ENCODE peak calls at places on chromosomes 4 and X, in five cellular contexts. S, E, F, Y and N are unnamed samples.

GRCh38 chrX:10414106-10414824 is 206.1 kb downstream of the MID1 start:
- DNase-seq in S (no peak), E (no peak), F (no peak), Y (no peak), N (no peak)

GRCh38 chr4:8836664-8837171 is 34.9 kb downstream of the HMX1 start:
- DNase-seq in S (no peak), E (no peak), F (no peak), Y (peak; percentile 1), N (no peak)

GRCh38 chrX:115940888-115941332 is 229.6 kb upstream of the AGTR2 start:
- DNase-seq in S (no peak), E (no peak), F (no peak), Y (peak; percentile 79), N (no peak)

GRCh38 chr4:54879576-54879975 is 221.8 kb downstream of the KIT start:
- DNase-seq in S (peak; percentile 5), E (no peak), F (no peak), Y (no peak), N (no peak)

GRCh38 chrX:107675823-107676555 is 47.7 kb downstream of the PRPS1 start:
- DNase-seq in S (no peak), E (peak; percentile 58), F (no peak), Y (no peak), N (peak; percentile 14)

GRCh38 chr4:173821031-173821430 is 291.0 kb upstream of the HAND2 start:
- DNase-seq in S (no peak), E (no peak), F (no peak), Y (no peak), N (no peak)

GRCh38 chr4:160180206-160180605 is 1077.3 kb downstream of the RAPGEF2 start:
- DNase-seq in S (peak; percentile 3), E (no peak), F (no peak), Y (no peak), N (no peak)

GRCh38 chr4:165763640-165764039 is 109.4 kb upstream of the TLL1 start:
- DNase-seq in S (no peak), E (peak; percentile 12), F (no peak), Y (no peak), N (no peak)

GRCh38 chr4:173237152-173237551 is 68.5 kb downstream of the GALNT7 start:
- DNase-seq in S (no peak), E (no peak), F (no peak), Y (no peak), N (no peak)

GRCh38 chrX:41137589-41137988 is 52.3 kb downstream of the USP9X start:
- DNase-seq in S (no peak), E (no peak), F (no peak), Y (no peak), N (peak; percentile 3)

GRCh38 chr4:113499696-113500095 is 261.8 kb downstream of the CAMK2D start:
- DNase-seq in S (peak; percentile 3), E (no peak), F (no peak), Y (no peak), N (no peak)

GRCh38 chr4:25813705-25814104 is 49.1 kb downstream of the SEL1L3 start:
- DNase-seq in S (peak; percentile 17), E (peak; percentile 67), F (no peak), Y (no peak), N (no peak)

GRCh38 chr4:176920694-176921093 is 128.0 kb upstream of the VEGFC start:
- DNase-seq in S (no peak), E (no peak), F (no peak), Y (no peak), N (no peak)

GRCh38 chr4:76306882-76307669 is 543 bp downstream of the STBD1 start:
- DNase-seq in S (peak; percentile 45), E (peak; percentile 56), F (peak; percentile 26), Y (peak; percentile 60), N (peak; percentile 19)

GRCh38 chr4:24956763-24957162 is 43.9 kb upstream of the CCDC149 start:
- DNase-seq in S (no peak), E (no peak), F (no peak), Y (no peak), N (no peak)

GRCh38 chrX:31063114-31063513 is 8.7 kb downstream of the FTHL17 start:
- DNase-seq in S (no peak), E (no peak), F (no peak), Y (no peak), N (no peak)

GRCh38 chr4:141169391-141169790 is 36.1 kb upstream of the RNF150 start:
- DNase-seq in S (no peak), E (no peak), F (no peak), Y (no peak), N (no peak)

GRCh38 chr4:47213971-47214370 is 182.6 kb downstream of the GABRB1 start:
- DNase-seq in S (no peak), E (no peak), F (no peak), Y (no peak), N (no peak)

GRCh38 chr4:105306820-105307219 is 160.1 kb downstream of the TET2 start:
- DNase-seq in S (no peak), E (no peak), F (no peak), Y (no peak), N (no peak)

GRCh38 chrX:110444996-110445395 is 86.3 kb downstream of the RTL9 start:
- DNase-seq in S (no peak), E (no peak), F (no peak), Y (no peak), N (no peak)

GRCh38 chr4:128676095-128676494 is 133.4 kb upstream of the JADE1 start:
- DNase-seq in S (no peak), E (no peak), F (no peak), Y (no peak), N (no peak)

GRCh38 chrX:119417842-119418241 is 18.7 kb downstream of the SLC25A43 start:
- DNase-seq in S (no peak), E (no peak), F (no peak), Y (no peak), N (peak; percentile 11)

GRCh38 chr4:26826721-26827120 is 33.9 kb upstream of the STIM2 start:
- DNase-seq in S (no peak), E (peak; percentile 9), F (peak; percentile 35), Y (peak; percentile 46), N (no peak)

GRCh38 chr4:184803884-184804283 is 21.9 kb downstream of the ACSL1 start:
- DNase-seq in S (no peak), E (no peak), F (no peak), Y (no peak), N (no peak)

GRCh38 chrX:51568586-51568985 is 50.1 kb downstream of the CENPVL3 start:
- DNase-seq in S (no peak), E (no peak), F (no peak), Y (no peak), N (no peak)

GRCh38 chr4:17283251-17283650 is 228.6 kb downstream of the QDPR start:
- DNase-seq in S (no peak), E (no peak), F (no peak), Y (no peak), N (no peak)

GRCh38 chr4:138952405-138952804 is 63.2 kb upstream of the NOCT start:
- DNase-seq in S (peak; percentile 8), E (no peak), F (no peak), Y (no peak), N (no peak)

GRCh38 chrX:154051210-154051810 is 31.6 kb upstream of the IRAK1 start:
- DNase-seq in S (no peak), E (peak; percentile 77), F (peak; percentile 62), Y (peak; percentile 74), N (peak; percentile 79)

GRCh38 chrX:118383120-118383519 is 37.2 kb downstream of the WDR44 start:
- DNase-seq in S (no peak), E (no peak), F (no peak), Y (no peak), N (no peak)

GRCh38 chr4:56874166-56874565 is 33.5 kb upstream of the REST start:
- DNase-seq in S (no peak), E (no peak), F (no peak), Y (no peak), N (no peak)
- TF ChIP-seq POLR2A in S (no peak), E (no peak), F (no peak), Y (no peak), N (no peak)

DNA sequence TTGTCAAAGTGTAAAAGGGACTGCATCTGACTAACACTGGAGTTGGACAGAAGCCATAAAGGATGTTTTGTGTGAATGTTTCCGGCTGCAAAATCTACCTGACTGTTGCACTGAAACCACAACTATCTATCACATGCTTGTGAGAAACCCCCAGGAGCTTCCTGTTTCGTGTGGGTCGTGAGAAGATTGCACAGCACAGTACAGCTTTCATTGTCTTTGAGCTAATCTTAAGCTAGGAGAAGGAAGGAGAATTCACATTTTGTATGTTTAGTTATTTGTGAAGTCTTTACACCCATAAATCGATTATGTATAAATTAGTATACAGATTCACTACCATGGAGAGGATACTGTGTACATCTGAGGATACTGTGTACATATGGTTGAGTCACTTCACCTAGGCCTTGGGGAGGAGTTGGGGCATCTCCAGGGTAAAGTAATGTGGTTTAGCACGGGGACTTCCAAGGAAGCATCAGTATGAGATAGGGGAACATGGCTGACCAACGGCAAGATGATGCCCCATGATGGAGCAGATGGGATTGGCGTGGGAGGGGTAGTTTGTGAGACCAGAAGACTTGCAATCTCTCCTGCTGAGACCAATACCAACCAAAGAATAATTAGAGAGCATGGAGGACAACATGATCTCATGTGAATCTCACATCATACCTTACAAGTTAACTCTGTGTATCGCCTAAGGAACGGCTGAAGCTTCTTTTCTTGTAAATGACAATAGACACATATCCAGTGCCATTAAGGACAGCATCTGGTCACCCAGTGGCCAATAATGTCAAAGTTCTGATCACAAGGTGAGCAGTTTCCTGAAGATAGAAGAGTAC is 43.1 kb upstream of the FAM9C start:
- DNase-seq in S (no peak), E (no peak), F (no peak), Y (no peak), N (no peak)
- TF ChIP-seq POLR2A in S (no peak), E (no peak), F (no peak), Y (no peak), N (no peak)

DNA sequence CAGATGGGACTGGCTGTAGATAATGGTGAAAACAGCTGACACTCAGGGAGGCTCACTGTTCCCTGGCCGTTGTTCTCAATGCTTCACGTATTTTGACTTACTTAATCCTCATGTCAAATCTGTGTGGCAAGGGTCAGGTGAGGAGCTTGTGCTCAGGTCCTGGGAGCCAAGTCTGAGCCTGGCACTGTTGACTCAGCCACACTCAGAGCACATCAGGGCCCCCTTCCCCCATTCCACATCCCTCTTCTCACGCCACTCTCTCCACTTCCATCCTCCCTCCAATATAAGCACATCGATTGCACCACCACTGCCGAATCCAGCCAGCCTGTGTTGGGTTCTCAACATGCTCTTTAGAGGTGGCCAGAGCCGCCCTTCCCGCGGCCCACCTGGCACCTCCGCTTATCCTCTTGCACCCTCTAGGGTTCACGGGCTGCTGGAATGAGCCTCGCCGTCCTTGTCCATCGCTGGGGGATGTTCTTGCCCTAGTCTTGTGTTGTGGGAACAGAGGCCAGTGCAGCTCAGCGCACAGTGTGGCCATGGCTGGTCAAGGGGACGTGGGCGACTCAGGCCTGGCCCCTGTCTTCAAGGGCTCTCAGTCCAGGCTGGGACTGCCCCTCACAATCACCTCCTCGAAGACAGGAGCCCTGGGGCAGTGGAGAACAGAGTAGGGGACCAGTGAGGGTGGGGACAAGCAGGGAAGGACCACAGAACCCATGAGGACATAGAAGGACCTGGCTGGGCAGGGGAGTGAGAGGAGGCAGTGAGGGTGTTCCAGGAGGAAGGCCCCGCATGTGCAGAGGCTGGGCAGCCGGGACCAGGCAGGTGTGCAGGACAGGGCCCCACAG is 40.3 kb downstream of the EVC start:
- DNase-seq in S (no peak), E (no peak), F (no peak), Y (no peak), N (no peak)
- TF ChIP-seq POLR2A in S (no peak), E (no peak), F (no peak), Y (no peak), N (no peak)

DNA sequence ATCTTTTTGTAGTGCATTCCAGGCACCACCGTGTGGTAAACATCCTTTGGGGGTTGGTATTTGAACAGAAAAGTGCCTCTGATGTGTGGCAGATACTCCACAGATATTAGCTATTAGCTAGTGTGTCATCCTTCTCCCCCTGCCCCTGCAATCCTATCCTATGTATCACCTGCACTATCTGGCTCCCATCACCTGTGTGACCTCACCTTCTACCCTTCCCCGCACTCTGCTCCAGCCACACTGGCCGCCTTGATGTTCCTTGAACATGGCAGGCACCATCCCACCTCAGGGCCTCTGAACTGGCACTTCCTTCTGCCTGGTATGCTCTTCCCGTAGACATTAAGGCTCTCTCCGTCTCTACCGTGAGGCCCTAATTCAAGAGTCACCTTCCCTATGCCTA is 3.7 kb downstream of the ELK1 start:
- DNase-seq in S (no peak), E (no peak), F (no peak), Y (no peak), N (no peak)
- TF ChIP-seq POLR2A in S (no peak), E (no peak), F (no peak), Y (no peak), N (no peak)